ENCODE peak calls at places on chromosome 19, in four cellular contexts. J is HepG2, H is H1, U is K562. O is an unnamed sample.

GRCh38 chr19:16825312-16826168 is 3.7 kb upstream of the SIN3B start:
- DNase-seq in H (no peak), U (no peak), J (no peak), O (no peak)

GRCh38 chr19:40807147-40808020 is 8.4 kb downstream of the EGLN2 start:
- DNase-seq in H (no peak), J (peak), U (no peak), O (no peak)

GRCh38 chr19:49938662-49939061 is 9.4 kb upstream of the NUP62 start:
- DNase-seq in H (no peak), J (no peak), U (no peak), O (no peak)

GRCh38 chr19:57106646-57107235 is 13.0 kb upstream of the USP29 start:
- DNase-seq in H (no peak), U (no peak), J (no peak), O (no peak)

GRCh38 chr19:1231729-1232128 is 6.1 kb downstream of the CBARP start:
- DNase-seq in J (no peak), U (no peak), H (no peak), O (no peak)

GRCh38 chr19:35120492-35120891 is 4.9 kb downstream of the FXYD3 start:
- DNase-seq in U (no peak), J (no peak), H (no peak), O (no peak)

GRCh38 chr19:991174-991931 is 7.2 kb downstream of the WDR18 start:
- DNase-seq in H (no peak), J (no peak), U (peak), O (no peak)

GRCh38 chr19:17248011-17248776 is 2.5 kb upstream of the NR2F6 start:
- DNase-seq in H (no peak), U (peak), J (peak), O (no peak)

GRCh38 chr19:16301999-16302694 is 22.5 kb upstream of the KLF2 start:
- DNase-seq in J (no peak), U (no peak), H (no peak), O (no peak)

GRCh38 chr19:49741210-49741844 is 21.8 kb downstream of the TSKS start:
- DNase-seq in J (peak), U (no peak), H (no peak), O (no peak)

GRCh38 chr19:10005632-10006334 is 4.5 kb downstream of the COL5A3 start:
- DNase-seq in H (no peak), U (no peak), J (no peak), O (no peak)

GRCh38 chr19:28980236-28980868 is 232.6 kb downstream of the UQCRFS1 start:
- DNase-seq in H (no peak), U (no peak), J (no peak), O (no peak)
- TF ChIP-seq TAF1 in H (no peak), U (no peak), J (no peak), O (no peak)

DNA sequence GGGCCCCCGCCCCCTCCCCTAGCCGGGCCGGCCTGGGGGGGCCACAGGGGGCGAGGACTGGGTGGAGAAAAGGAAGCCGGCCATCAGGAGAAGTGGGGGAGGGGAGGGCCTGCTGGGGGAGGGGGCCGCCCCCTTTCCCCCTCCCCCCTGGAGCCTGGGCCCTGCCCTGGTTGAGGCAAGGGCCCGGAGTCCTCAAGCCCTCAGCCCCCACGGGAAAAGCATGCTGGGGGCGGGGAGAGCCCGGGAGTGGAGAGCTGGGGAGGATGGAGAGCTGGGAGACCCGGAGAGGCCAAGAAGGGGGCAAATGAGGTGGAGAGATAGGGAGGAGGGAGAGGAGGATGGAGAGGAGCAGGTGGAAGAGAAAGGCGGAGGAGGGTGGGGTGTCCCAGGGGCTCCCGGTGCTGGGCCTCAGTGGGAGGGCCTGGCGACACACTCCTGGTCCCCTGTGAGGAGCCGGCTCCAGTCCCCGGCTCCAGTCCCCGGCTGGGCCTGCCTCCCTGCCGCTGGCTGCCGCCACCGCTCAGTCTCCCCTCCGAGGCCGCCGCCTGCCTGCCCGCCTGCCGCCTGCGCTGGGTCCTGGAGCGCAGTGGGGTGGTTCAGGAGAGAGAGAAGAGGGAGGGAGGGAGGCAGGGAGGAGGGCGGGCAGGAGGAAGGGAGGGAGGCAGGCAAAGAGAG is at the start of gene GRIK5:
- DNase-seq in J (no peak), U (no peak), H (no peak), O (no peak)
- TF ChIP-seq SP1 in J (no peak), U (no peak), H (no peak), O (no peak)

GRCh38 chr19:19120308-19121156 is 17.7 kb downstream of the TMEM161A start:
- DNase-seq in H (peak), J (peak), U (peak), O (no peak)
- TF ChIP-seq TAF1 in H (no peak), J (no peak), U (peak), O (no peak)

DNA sequence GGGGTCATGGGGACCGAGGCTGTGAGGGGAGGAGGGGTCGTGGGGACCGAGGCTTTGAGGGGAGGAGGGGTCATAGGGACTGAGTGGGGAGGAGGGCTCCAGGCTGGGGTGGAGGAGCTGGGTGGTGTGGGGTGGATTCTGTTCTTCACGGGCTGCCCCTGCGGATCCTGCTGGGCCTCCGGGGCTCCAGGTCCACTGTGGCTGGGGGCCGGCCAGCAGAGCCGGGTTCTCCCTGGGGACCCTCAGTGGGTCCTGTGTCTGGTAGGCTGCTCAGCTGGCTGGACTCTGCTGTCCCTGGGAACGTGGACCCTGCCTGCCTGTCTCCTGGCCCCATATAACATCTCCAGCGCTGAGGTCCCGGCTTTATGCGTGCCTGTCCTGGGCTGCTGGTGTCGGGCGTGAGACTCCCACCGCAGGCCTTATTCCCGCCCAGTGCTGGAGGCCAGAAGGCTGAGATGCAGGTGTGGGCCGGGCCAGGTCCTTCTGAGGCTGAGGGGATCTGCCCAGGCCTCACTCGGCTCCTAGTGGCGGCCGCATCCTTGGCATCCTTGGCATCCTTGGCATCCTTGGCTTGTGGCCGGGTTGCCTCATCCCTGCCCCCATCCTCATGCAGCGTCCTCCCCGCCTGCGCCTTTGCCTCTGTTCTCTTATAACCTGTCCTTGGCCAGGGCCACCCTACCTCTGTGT is 19.8 kb upstream of the GNA15 start:
- DNase-seq in J (no peak), U (no peak), H (peak), O (no peak)
- TF ChIP-seq SP1 in J (no peak), U (no peak), H (peak), O (no peak)

GRCh38 chr19:33462112-33462726 is 59.4 kb downstream of the PEPD start:
- DNase-seq in U (no peak), J (no peak), H (no peak), O (no peak)
- TF ChIP-seq TAF1 in U (no peak), J (no peak), H (no peak), O (no peak)

GRCh38 chr19:12695090-12695489 is 1.3 kb downstream of the FBXW9 start:
- DNase-seq in J (no peak), H (no peak), U (no peak), O (no peak)
- TF ChIP-seq SP1 in J (no peak), H (no peak), U (no peak), O (no peak)

GRCh38 chr19:19514215-19514633 is 1.1 kb downstream of the TSSK6 start:
- DNase-seq in H (no peak), U (no peak), J (no peak), O (no peak)
- TF ChIP-seq TAF1 in H (no peak), U (no peak), J (no peak), O (no peak)

DNA sequence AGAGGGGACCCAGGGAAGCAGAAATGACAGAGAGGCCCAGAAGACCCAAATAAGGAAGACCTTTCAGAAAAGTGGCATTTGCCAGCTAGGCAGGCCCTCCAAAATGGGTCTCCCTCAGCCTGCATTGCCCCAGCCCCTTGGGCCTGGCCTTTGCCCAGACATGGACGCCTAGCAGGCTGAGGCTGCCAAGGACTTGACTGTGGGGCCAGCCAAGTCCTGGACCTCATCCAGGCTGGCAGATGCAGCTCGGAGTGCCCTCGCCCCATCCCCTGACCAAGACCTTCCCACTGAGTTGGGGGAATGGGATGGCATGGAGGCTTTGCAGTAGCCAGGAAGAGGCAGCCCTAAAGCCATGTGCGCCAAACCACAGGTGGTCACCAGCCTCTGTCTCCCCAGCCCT is 133.5 kb downstream of the DPF1 start:
- DNase-seq in H (no peak), U (no peak), J (no peak), O (no peak)
- TF ChIP-seq SP1 in H (no peak), U (no peak), J (no peak), O (no peak)

GRCh38 chr19:2245273-2245672 is 3.9 kb upstream of the AMH start:
- DNase-seq in H (no peak), U (no peak), J (no peak), O (no peak)
- TF ChIP-seq TAF1 in H (no peak), U (no peak), J (no peak), O (no peak)

O was measured in GM12878.